ENCODE peak calls at places on chromosomes 1 and 21, in eight cellular contexts. F is stimulated activated CD8-positive, alpha-beta memory T cell treated with anti-CD3 and anti-CD28 coated beads, Interleukin-4, amount 100 ng/mL, for 24 hours; R is HEK293T; L is Right ventricle myocardium superior; X is occipital lobe; A is memory B cell; Y is activated T-cell treated with anti-CD3 and anti-CD28 coated beads, Interleukin-2, amount 50 U/mL, for 48 hours; H is NCI-H1930. O is an unnamed sample.

GRCh38 chr1:65596768-65597167 is 176.3 kb downstream of the LEPR start:
- DNase-seq in F (no peak), R (no peak), L (no peak), X (no peak), A (no peak), Y (no peak), H (no peak), O (no peak)

GRCh38 chr1:221478050-221478949 is 263.6 kb downstream of the DUSP10 start:
- DNase-seq in F (peak), R (peak), L (peak), X (peak), A (peak), Y (peak), H (no peak), O (peak)

GRCh38 chr1:998051-998821 is 1.7 kb downstream of the HES4 start:
- DNase-seq in F (no peak), R (no peak), L (no peak), X (no peak), A (no peak), Y (no peak), H (no peak), O (no peak)

GRCh38 chr1:45892068-45892785 is 88.8 kb downstream of the MAST2 start:
- DNase-seq in F (no peak), R (no peak), L (no peak), X (no peak), A (no peak), Y (no peak), H (no peak), O (no peak)

GRCh38 chr1:201184307-201184706 is 6.3 kb upstream of the IGFN1 start:
- DNase-seq in F (no peak), R (no peak), L (no peak), X (no peak), A (no peak), Y (no peak), H (no peak), O (no peak)

GRCh38 chr21:37338671-37339526 is 27.7 kb upstream of the DYRK1A start:
- DNase-seq in F (no peak), R (peak), L (peak), X (no peak), A (no peak), Y (no peak), H (no peak), O (no peak)

GRCh38 chr1:234825498-234826176 is 215.7 kb upstream of the IRF2BP2 start:
- DNase-seq in F (no peak), R (no peak), L (no peak), X (no peak), A (no peak), Y (no peak), H (no peak), O (no peak)

GRCh38 chr1:65435987-65436386 is 15.5 kb downstream of the LEPR start:
- DNase-seq in F (no peak), R (no peak), L (no peak), X (no peak), A (no peak), Y (no peak), H (no peak), O (no peak)

GRCh38 chr1:31033573-31033972 is 31.9 kb downstream of the PUM1 start:
- DNase-seq in F (no peak), R (no peak), L (no peak), X (no peak), A (no peak), Y (no peak), H (no peak), O (no peak)

GRCh38 chr1:178931843-178932551 is 61.1 kb upstream of the ANGPTL1 start:
- DNase-seq in F (no peak), R (no peak), L (peak), X (no peak), A (no peak), Y (no peak), H (no peak), O (no peak)

GRCh38 chr1:97243973-97244560 is 522.5 kb downstream of the PTBP2 start:
- DNase-seq in F (no peak), R (no peak), L (no peak), X (no peak), A (no peak), Y (no peak), H (no peak), O (no peak)

GRCh38 chr1:186812560-186812959 is 16.2 kb upstream of the PLA2G4A start:
- DNase-seq in F (no peak), R (no peak), L (no peak), X (no peak), A (no peak), Y (no peak), H (no peak), O (no peak)

GRCh38 chr1:109805486-109806180 is 41.9 kb upstream of the EPS8L3 start:
- DNase-seq in F (no peak), R (no peak), L (no peak), X (no peak), A (no peak), Y (peak), H (no peak), O (no peak)

GRCh38 chr1:6599141-6599975 is 3.3 kb downstream of the KLHL21 start:
- DNase-seq in F (no peak), R (no peak), L (no peak), X (peak), A (peak), Y (peak), H (no peak), O (no peak)

GRCh38 chr1:82718719-82719419 is 918.1 kb downstream of the ADGRL2 start:
- DNase-seq in F (no peak), R (no peak), L (no peak), X (no peak), A (no peak), Y (no peak), H (no peak), O (no peak)

GRCh38 chr1:8625981-8626898 is 191.2 kb downstream of the RERE start:
- DNase-seq in F (no peak), R (no peak), L (no peak), X (no peak), A (no peak), Y (no peak), H (no peak), O (no peak)

GRCh38 chr1:93427656-93428055 is 20.3 kb upstream of the FNBP1L start:
- DNase-seq in F (no peak), R (no peak), L (peak), X (no peak), A (no peak), Y (no peak), H (no peak), O (no peak)

GRCh38 chr1:69246109-69246508 is 321.6 kb upstream of the LRRC7 start:
- DNase-seq in F (no peak), R (no peak), L (no peak), X (no peak), A (no peak), Y (no peak), H (no peak), O (no peak)

GRCh38 chr1:201585099-201585498 is 46.2 kb downstream of the NAV1 start:
- DNase-seq in F (no peak), R (no peak), L (no peak), X (no peak), A (no peak), Y (no peak), H (no peak), O (no peak)

GRCh38 chr1:46134660-46135331 is 2.4 kb upstream of the PIK3R3 start:
- DNase-seq in F (no peak), R (no peak), L (no peak), X (no peak), A (no peak), Y (no peak), H (no peak), O (peak)

GRCh38 chr1:178973671-178974091 is 52.0 kb upstream of the FAM20B start:
- DNase-seq in F (no peak), R (no peak), L (no peak), X (no peak), A (no peak), Y (no peak), H (no peak), O (no peak)

GRCh38 chr1:225777058-225777582 is 506 bp upstream of the SRP9 start:
- DNase-seq in F (no peak), R (peak), L (no peak), X (no peak), A (no peak), Y (no peak), H (no peak), O (no peak)

GRCh38 chr1:28833396-28833795 is 21.4 kb downstream of the OPRD1 start:
- DNase-seq in F (no peak), R (no peak), L (no peak), X (no peak), A (no peak), Y (no peak), H (no peak), O (no peak)

GRCh38 chr1:221991221-221991620 is 249.3 kb upstream of the DUSP10 start:
- DNase-seq in F (no peak), R (no peak), L (no peak), X (no peak), A (no peak), Y (no peak), H (no peak), O (no peak)

GRCh38 chr1:58814251-58815068 is 30.6 kb upstream of the JUN start:
- DNase-seq in F (no peak), R (peak), L (peak), X (no peak), A (no peak), Y (no peak), H (no peak), O (no peak)

GRCh38 chr1:233240839-233241682 is 54.5 kb downstream of the PCNX2 start:
- DNase-seq in F (no peak), R (peak), L (peak), X (peak), A (no peak), Y (no peak), H (no peak), O (peak)

GRCh38 chr21:32413697-32414578 is 1.4 kb downstream of the EVA1C start:
- DNase-seq in F (no peak), R (no peak), L (no peak), X (no peak), A (no peak), Y (peak), H (no peak), O (no peak)

GRCh38 chr1:38919075-38919474 is 22.6 kb downstream of the RHBDL2 start:
- DNase-seq in F (no peak), R (no peak), L (no peak), X (peak), A (no peak), Y (no peak), H (no peak), O (no peak)

GRCh38 chr1:211541715-211542477 is 37.1 kb downstream of the SLC30A1 start:
- DNase-seq in F (no peak), R (no peak), L (no peak), X (no peak), A (no peak), Y (no peak), H (no peak), O (no peak)

GRCh38 chr1:179447489-179447888 is 81.7 kb downstream of the AXDND1 start:
- DNase-seq in F (no peak), R (peak), L (no peak), X (no peak), A (peak), Y (no peak), H (no peak), O (no peak)

GRCh38 chr1:1116701-1117468 is 996 bp upstream of the C1orf159 start:
- DNase-seq in F (no peak), R (no peak), L (peak), X (no peak), A (peak), Y (peak), H (no peak), O (no peak)

GRCh38 chr1:71881611-71882010 is 400.7 kb downstream of the NEGR1 start:
- DNase-seq in F (no peak), R (no peak), L (no peak), X (no peak), A (no peak), Y (no peak), H (no peak), O (no peak)

GRCh38 chr1:231442735-231443134 is 20.6 kb upstream of the EGLN1 start:
- DNase-seq in F (no peak), R (no peak), L (no peak), X (no peak), A (no peak), Y (no peak), H (no peak), O (no peak)

GRCh38 chr1:236078988-236079387 is 14.1 kb upstream of the NID1 start:
- DNase-seq in F (no peak), R (no peak), L (no peak), X (no peak), A (no peak), Y (no peak), H (no peak), O (no peak)

O was measured in stimulated activated naive B cell treated with anti-CD40 and anti-IgM and Interleukin-4, amounts not matched to agents 10 μg/mL and 1 μg/mL and 100 μg/mL, for 72 hours.